ENCODE peak calls at places on chromosomes 16 and 17, in eight cellular contexts. One of them, this sample, is unnamed.
A peak's percentile ranks its signal among the peaks of the same experiment; 100 is the strongest.

GRCh38 chr16:24800586-24800985 is 45.2 kb upstream of the SLC5A11 start:
- DNase-seq in RWPE2: no peak
- DNase-seq in dorsolateral prefrontal cortex: no peak
- DNase-seq in fibroblast of mammary gland: peak; percentile 42
- DNase-seq in A673: peak; percentile 17
- DNase-seq in IMR-90: peak; percentile 65
- DNase-seq in tibial artery: no peak
- DNase-seq in lower leg skin: no peak
- DNase-seq in this sample: no peak

GRCh38 chr17:41687828-41688640 is 651 bp upstream of the EIF1 start:
- DNase-seq in IMR-90: peak; percentile 15
- DNase-seq in fibroblast of mammary gland: no peak
- DNase-seq in lower leg skin: no peak
- DNase-seq in tibial artery: peak; percentile 57
- DNase-seq in A673: peak; percentile 61
- DNase-seq in RWPE2: no peak
- DNase-seq in dorsolateral prefrontal cortex: no peak
- DNase-seq in this sample: peak; percentile 60

GRCh38 chr17:40912506-40913220 is 24.8 kb downstream of the KRT23 start:
- DNase-seq in IMR-90: no peak
- DNase-seq in tibial artery: no peak
- DNase-seq in dorsolateral prefrontal cortex: no peak
- DNase-seq in fibroblast of mammary gland: no peak
- DNase-seq in lower leg skin: no peak
- DNase-seq in A673: no peak
- DNase-seq in RWPE2: no peak
- DNase-seq in this sample: no peak

GRCh38 chr16:53504161-53504663 is 1.2 kb upstream of the AKTIP start:
- DNase-seq in lower leg skin: peak; percentile 90
- DNase-seq in dorsolateral prefrontal cortex: peak; percentile 61
- DNase-seq in fibroblast of mammary gland: peak; percentile 82
- DNase-seq in A673: peak; percentile 35
- DNase-seq in IMR-90: peak; percentile 31
- DNase-seq in tibial artery: peak; percentile 71
- DNase-seq in RWPE2: no peak
- DNase-seq in this sample: peak; percentile 43

GRCh38 chr16:3764409-3764808 is 47.1 kb upstream of the TRAP1 start:
- DNase-seq in lower leg skin: peak; percentile 68
- DNase-seq in tibial artery: no peak
- DNase-seq in fibroblast of mammary gland: no peak
- DNase-seq in dorsolateral prefrontal cortex: no peak
- DNase-seq in A673: no peak
- DNase-seq in RWPE2: no peak
- DNase-seq in IMR-90: no peak
- DNase-seq in this sample: no peak

GRCh38 chr16:56475226-56475625 is 23.9 kb downstream of the OGFOD1 start:
- DNase-seq in fibroblast of mammary gland: no peak
- DNase-seq in lower leg skin: no peak
- DNase-seq in IMR-90: no peak
- DNase-seq in dorsolateral prefrontal cortex: no peak
- DNase-seq in A673: peak; percentile 93
- DNase-seq in tibial artery: no peak
- DNase-seq in RWPE2: no peak
- DNase-seq in this sample: no peak

GRCh38 chr16:75566889-75567255 is 693 bp downstream of the GABARAPL2 start:
- DNase-seq in tibial artery: no peak
- DNase-seq in RWPE2: no peak
- DNase-seq in IMR-90: no peak
- DNase-seq in dorsolateral prefrontal cortex: no peak
- DNase-seq in fibroblast of mammary gland: no peak
- DNase-seq in A673: no peak
- DNase-seq in lower leg skin: no peak
- DNase-seq in this sample: peak; percentile 34

GRCh38 chr16:72886366-72886974 is 161.5 kb downstream of the ZFHX3 start:
- DNase-seq in lower leg skin: no peak
- DNase-seq in dorsolateral prefrontal cortex: no peak
- DNase-seq in tibial artery: no peak
- DNase-seq in RWPE2: no peak
- DNase-seq in A673: no peak
- DNase-seq in IMR-90: no peak
- DNase-seq in fibroblast of mammary gland: no peak
- DNase-seq in this sample: no peak

GRCh38 chr16:58127033-58127556 is 2.1 kb downstream of the CFAP20 start:
- DNase-seq in IMR-90: peak; percentile 43
- DNase-seq in fibroblast of mammary gland: peak; percentile 73
- DNase-seq in dorsolateral prefrontal cortex: no peak
- DNase-seq in A673: peak; percentile 52
- DNase-seq in lower leg skin: no peak
- DNase-seq in tibial artery: no peak
- DNase-seq in RWPE2: no peak
- DNase-seq in this sample: no peak

GRCh38 chr16:24822542-24822941 is 23.2 kb upstream of the SLC5A11 start:
- DNase-seq in RWPE2: no peak
- DNase-seq in lower leg skin: no peak
- DNase-seq in A673: no peak
- DNase-seq in fibroblast of mammary gland: no peak
- DNase-seq in tibial artery: no peak
- DNase-seq in dorsolateral prefrontal cortex: no peak
- DNase-seq in IMR-90: no peak
- DNase-seq in this sample: no peak

GRCh38 chr16:5578980-5579379 is 481.4 kb upstream of the EEF2KMT start:
- DNase-seq in dorsolateral prefrontal cortex: no peak
- DNase-seq in lower leg skin: no peak
- DNase-seq in A673: no peak
- DNase-seq in tibial artery: no peak
- DNase-seq in RWPE2: no peak
- DNase-seq in IMR-90: no peak
- DNase-seq in fibroblast of mammary gland: no peak
- DNase-seq in this sample: no peak

GRCh38 chr17:39231587-39232551 is 6.1 kb upstream of the STAC2 start:
- DNase-seq in tibial artery: no peak
- DNase-seq in dorsolateral prefrontal cortex: no peak
- DNase-seq in RWPE2: no peak
- DNase-seq in A673: peak; percentile 81
- DNase-seq in IMR-90: peak; percentile 26
- DNase-seq in lower leg skin: no peak
- DNase-seq in fibroblast of mammary gland: peak; percentile 38
- DNase-seq in this sample: peak; percentile 84

GRCh38 chr17:16255481-16255901 is 38.5 kb downstream of the PIGL start:
- DNase-seq in fibroblast of mammary gland: peak; percentile 47
- DNase-seq in tibial artery: peak; percentile 63
- DNase-seq in lower leg skin: no peak
- DNase-seq in RWPE2: no peak
- DNase-seq in IMR-90: peak; percentile 28
- DNase-seq in dorsolateral prefrontal cortex: no peak
- DNase-seq in A673: no peak
- DNase-seq in this sample: no peak

GRCh38 chr16:50154369-50154947 is 1.4 kb downstream of the TENT4B start:
- DNase-seq in A673: peak; percentile 28
- DNase-seq in RWPE2: no peak
- DNase-seq in IMR-90: no peak
- DNase-seq in tibial artery: no peak
- DNase-seq in dorsolateral prefrontal cortex: no peak
- DNase-seq in lower leg skin: no peak
- DNase-seq in fibroblast of mammary gland: peak; percentile 21
- DNase-seq in this sample: no peak

GRCh38 chr17:79985361-79985760 is 50.3 kb downstream of the TBC1D16 start:
- DNase-seq in dorsolateral prefrontal cortex: no peak
- DNase-seq in IMR-90: no peak
- DNase-seq in lower leg skin: no peak
- DNase-seq in fibroblast of mammary gland: no peak
- DNase-seq in RWPE2: peak; percentile 41
- DNase-seq in tibial artery: no peak
- DNase-seq in A673: no peak
- DNase-seq in this sample: no peak

GRCh38 chr17:75317671-75318070 is 28.4 kb upstream of the SLC25A19 start:
- DNase-seq in fibroblast of mammary gland: no peak
- DNase-seq in dorsolateral prefrontal cortex: no peak
- DNase-seq in RWPE2: no peak
- DNase-seq in tibial artery: no peak
- DNase-seq in A673: no peak
- DNase-seq in lower leg skin: no peak
- DNase-seq in IMR-90: no peak
- DNase-seq in this sample: no peak

GRCh38 chr16:89024546-89024945 is 47.5 kb upstream of the CBFA2T3 start:
- DNase-seq in RWPE2: peak; percentile 38
- DNase-seq in IMR-90: no peak
- DNase-seq in lower leg skin: no peak
- DNase-seq in A673: no peak
- DNase-seq in tibial artery: no peak
- DNase-seq in fibroblast of mammary gland: no peak
- DNase-seq in dorsolateral prefrontal cortex: peak; percentile 17
- DNase-seq in this sample: peak; percentile 6

GRCh38 chr16:30002614-30003346 is 6.7 kb downstream of the INO80E start:
- DNase-seq in A673: no peak
- DNase-seq in lower leg skin: no peak
- DNase-seq in fibroblast of mammary gland: no peak
- DNase-seq in IMR-90: no peak
- DNase-seq in RWPE2: no peak
- DNase-seq in dorsolateral prefrontal cortex: no peak
- DNase-seq in tibial artery: no peak
- DNase-seq in this sample: no peak

GRCh38 chr16:30003670-30004423 is 7.0 kb downstream of the DOC2A start:
- DNase-seq in IMR-90: no peak
- DNase-seq in tibial artery: no peak
- DNase-seq in fibroblast of mammary gland: no peak
- DNase-seq in dorsolateral prefrontal cortex: no peak
- DNase-seq in A673: no peak
- DNase-seq in RWPE2: no peak
- DNase-seq in lower leg skin: no peak
- DNase-seq in this sample: peak; percentile 7

GRCh38 chr16:29999605-30000004 is 3.6 kb downstream of the INO80E start:
- DNase-seq in dorsolateral prefrontal cortex: no peak
- DNase-seq in RWPE2: no peak
- DNase-seq in lower leg skin: no peak
- DNase-seq in A673: no peak
- DNase-seq in IMR-90: no peak
- DNase-seq in tibial artery: no peak
- DNase-seq in fibroblast of mammary gland: no peak
- DNase-seq in this sample: no peak

GRCh38 chr16:30004424-30004776 is 6.4 kb downstream of the DOC2A start:
- DNase-seq in tibial artery: no peak
- DNase-seq in fibroblast of mammary gland: no peak
- DNase-seq in lower leg skin: no peak
- DNase-seq in IMR-90: no peak
- DNase-seq in A673: no peak
- DNase-seq in RWPE2: peak; percentile 52
- DNase-seq in dorsolateral prefrontal cortex: no peak
- DNase-seq in this sample: peak; percentile 50

DNA sequence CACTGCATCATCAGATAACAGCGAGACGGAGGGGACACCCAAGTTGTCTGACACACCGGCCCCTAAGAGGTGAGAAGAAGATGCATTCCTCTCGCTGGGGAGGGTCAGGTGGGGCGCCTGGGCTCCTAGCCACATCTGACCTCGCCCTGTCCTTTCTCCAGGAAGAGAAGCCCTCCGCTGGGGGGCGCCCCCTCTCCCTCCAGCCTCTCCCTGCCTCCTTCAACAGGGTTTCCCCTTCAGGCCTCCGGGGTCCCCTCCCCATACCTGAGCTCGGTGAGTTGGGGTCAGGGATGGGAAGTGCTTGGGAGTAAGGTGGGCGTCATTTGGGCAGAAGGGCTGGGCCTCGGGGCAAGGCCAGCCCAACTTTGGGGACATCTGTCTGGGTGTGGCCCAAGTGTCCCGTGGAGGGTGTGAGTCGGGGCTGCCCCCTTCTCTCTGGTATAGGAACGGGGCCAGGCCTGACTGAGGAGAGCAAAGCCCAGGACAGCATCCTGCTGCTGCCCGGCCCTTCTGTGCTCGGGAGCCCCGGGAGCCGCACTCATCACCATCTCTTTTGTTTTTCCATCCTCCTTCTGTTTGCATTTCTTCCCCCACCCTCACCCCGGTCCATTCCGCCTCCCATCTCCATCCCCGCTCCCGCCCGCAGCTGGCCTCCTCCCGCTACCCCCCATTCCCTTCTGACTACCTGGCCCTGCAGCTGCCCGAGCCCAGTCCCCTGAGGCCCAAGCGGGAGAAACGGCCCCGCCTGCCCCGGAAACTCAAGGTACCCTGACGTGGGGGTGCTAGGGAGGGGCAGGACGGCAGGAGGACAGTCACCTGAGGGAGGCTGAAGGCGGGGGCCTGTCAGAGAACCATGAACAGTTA is 5.0 kb downstream of the INO80E start:
- DNase-seq in A673: no peak
- DNase-seq in dorsolateral prefrontal cortex: no peak
- DNase-seq in lower leg skin: no peak
- DNase-seq in fibroblast of mammary gland: no peak
- DNase-seq in RWPE2: no peak
- DNase-seq in IMR-90: no peak
- DNase-seq in tibial artery: no peak
- DNase-seq in this sample: no peak
- H3K4me3 ChIP-seq in A673: no peak overlapping the region
- H3K4me3 ChIP-seq in dorsolateral prefrontal cortex: no peak overlapping the region
- H3K4me3 ChIP-seq in lower leg skin: no peak overlapping the region
- H3K4me3 ChIP-seq in fibroblast of mammary gland: no peak overlapping the region
- H3K4me3 ChIP-seq in RWPE2: no peak overlapping the region
- H3K4me3 ChIP-seq in IMR-90: no peak overlapping the region
- H3K4me3 ChIP-seq in tibial artery: no peak overlapping the region
- H3K4me3 ChIP-seq in this sample: no peak overlapping the region

GRCh38 chr16:321532-321931 is 31.0 kb downstream of the AXIN1 start:
- DNase-seq in lower leg skin: no peak
- DNase-seq in A673: no peak
- DNase-seq in dorsolateral prefrontal cortex: no peak
- DNase-seq in RWPE2: no peak
- DNase-seq in tibial artery: no peak
- DNase-seq in IMR-90: no peak
- DNase-seq in fibroblast of mammary gland: no peak
- DNase-seq in this sample: no peak
- TF ChIP-seq CTCF in lower leg skin: no peak
- TF ChIP-seq CTCF in A673: no peak
- TF ChIP-seq CTCF in dorsolateral prefrontal cortex: no peak
- TF ChIP-seq CTCF in RWPE2: no peak
- TF ChIP-seq CTCF in tibial artery: no peak
- TF ChIP-seq CTCF in IMR-90: no peak
- TF ChIP-seq CTCF in fibroblast of mammary gland: no peak
- TF ChIP-seq CTCF in this sample: no peak

GRCh38 chr16:2460391-2460713 is 443 bp downstream of the TEDC2 start:
- DNase-seq in IMR-90: no peak
- DNase-seq in lower leg skin: no peak
- DNase-seq in dorsolateral prefrontal cortex: no peak
- DNase-seq in A673: no peak
- DNase-seq in RWPE2: no peak
- DNase-seq in fibroblast of mammary gland: no peak
- DNase-seq in tibial artery: no peak
- DNase-seq in this sample: no peak
- H3K4me3 ChIP-seq in IMR-90: peak overlapping the region; percentile 49
- H3K4me3 ChIP-seq in lower leg skin: no peak overlapping the region
- H3K4me3 ChIP-seq in dorsolateral prefrontal cortex: peak overlapping the region; percentile 65
- H3K4me3 ChIP-seq in A673: peak overlapping the region; percentile 71
- H3K4me3 ChIP-seq in RWPE2: peak overlapping the region; percentile 47
- H3K4me3 ChIP-seq in fibroblast of mammary gland: peak overlapping the region; percentile 50
- H3K4me3 ChIP-seq in tibial artery: peak overlapping the region; percentile 61
- H3K4me3 ChIP-seq in this sample: peak overlapping the region; percentile 63

DNA sequence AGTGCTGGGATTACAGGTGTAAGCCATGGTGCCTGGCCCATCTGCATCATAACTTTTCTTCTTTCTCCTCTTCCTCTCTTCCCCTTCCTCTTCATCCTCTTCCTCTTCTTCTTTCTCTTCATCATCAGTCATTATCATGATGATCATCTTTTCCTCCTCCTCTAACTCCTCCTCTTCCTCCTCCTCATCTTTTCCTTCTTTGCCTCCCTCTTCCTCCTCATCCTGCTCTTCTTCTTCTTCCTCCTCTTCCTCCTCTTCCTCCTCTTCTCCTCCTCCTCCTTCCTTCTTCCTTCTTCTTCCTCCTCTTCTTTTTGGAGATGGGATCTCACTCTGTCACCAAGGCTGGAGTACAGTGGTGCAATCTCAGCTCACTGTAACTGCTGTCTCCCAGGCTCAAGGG is 62.5 kb downstream of the SOCS1 start:
- DNase-seq in RWPE2: no peak
- DNase-seq in lower leg skin: no peak
- DNase-seq in tibial artery: no peak
- DNase-seq in fibroblast of mammary gland: no peak
- DNase-seq in dorsolateral prefrontal cortex: no peak
- DNase-seq in IMR-90: no peak
- DNase-seq in A673: no peak
- DNase-seq in this sample: no peak
- TF ChIP-seq CTCF in RWPE2: no peak
- TF ChIP-seq CTCF in lower leg skin: no peak
- TF ChIP-seq CTCF in tibial artery: no peak
- TF ChIP-seq CTCF in fibroblast of mammary gland: no peak
- TF ChIP-seq CTCF in dorsolateral prefrontal cortex: no peak
- TF ChIP-seq CTCF in IMR-90: no peak
- TF ChIP-seq CTCF in A673: no peak
- TF ChIP-seq CTCF in this sample: no peak